ENCODE peak calls at places on chromosomes 5 and 9, in seven cellular contexts. V is left ventricle myocardium inferior; O is heart right ventricle; H is CD8-positive, alpha-beta memory T cell; J is adrenal gland; C is CD4-positive, alpha-beta T cell; B is ovary. S is an unnamed sample. For H3K27me3, the result is how much of the 10 kb centered on the place peaks cover.

GRCh38 chr5:168991991-168992390 is 308.9 kb downstream of the SLIT3 start:
- DNase-seq in O (no peak), B (no peak), J (peak), H (no peak), V (no peak), C (no peak), S (no peak)

GRCh38 chr5:113336975-113337374 is 97.8 kb downstream of the TSSK1B start:
- DNase-seq in C (no peak), O (peak), J (peak), V (no peak), B (no peak), H (no peak), S (no peak)

GRCh38 chr5:73796164-73797141 is 170.5 kb downstream of the ARHGEF28 start:
- DNase-seq in V (peak), J (peak), C (no peak), B (peak), O (peak), H (no peak), S (peak)

GRCh38 chr9:124286292-124286931 is 28.7 kb downstream of the NEK6 start:
- DNase-seq in H (no peak), O (no peak), C (no peak), J (no peak), B (peak), V (no peak), S (peak)

GRCh38 chr9:107710552-107710951 is 221.0 kb upstream of the KLF4 start:
- DNase-seq in J (no peak), H (no peak), B (no peak), C (no peak), V (no peak), O (no peak), S (no peak)

GRCh38 chr9:27179245-27179870 is 70.3 kb downstream of the TEK start:
- DNase-seq in V (no peak), B (no peak), J (no peak), C (no peak), H (no peak), O (no peak), S (no peak)

GRCh38 chr5:79621056-79621455 is 8.8 kb downstream of the TENT2 start:
- DNase-seq in H (no peak), V (no peak), O (no peak), J (no peak), B (no peak), C (no peak), S (peak)

GRCh38 chr5:171852255-171852681 is 66.7 kb downstream of the SMIM23 start:
- DNase-seq in J (no peak), B (no peak), C (no peak), H (no peak), O (no peak), V (no peak), S (no peak)

GRCh38 chr5:322942-323879 is 1.7 kb downstream of the AHRR start:
- DNase-seq in C (no peak), V (no peak), J (no peak), B (no peak), O (no peak), H (no peak), S (no peak)

GRCh38 chr5:154205441-154206117 is 15.0 kb downstream of the GALNT10 start:
- DNase-seq in O (no peak), V (no peak), J (no peak), H (no peak), C (no peak), B (no peak), S (no peak)

GRCh38 chr9:94801242-94801641 is 74.7 kb downstream of the AOPEP start:
- DNase-seq in V (no peak), C (no peak), H (no peak), J (peak), B (no peak), O (no peak), S (no peak)

GRCh38 chr5:179208706-179209358 is 136.4 kb downstream of the ADAMTS2 start:
- DNase-seq in V (no peak), O (no peak), C (no peak), B (no peak), J (no peak), H (no peak), S (no peak)

GRCh38 chr9:136011703-136012496 is 50.7 kb upstream of the UBAC1 start:
- DNase-seq in C (no peak), B (peak), H (no peak), O (peak), V (peak), J (peak), S (no peak)

GRCh38 chr5:10581867-10582511 is 18.1 kb downstream of the ANKRD33B start:
- DNase-seq in C (no peak), O (no peak), B (no peak), J (no peak), V (no peak), H (no peak), S (no peak)

DNA sequence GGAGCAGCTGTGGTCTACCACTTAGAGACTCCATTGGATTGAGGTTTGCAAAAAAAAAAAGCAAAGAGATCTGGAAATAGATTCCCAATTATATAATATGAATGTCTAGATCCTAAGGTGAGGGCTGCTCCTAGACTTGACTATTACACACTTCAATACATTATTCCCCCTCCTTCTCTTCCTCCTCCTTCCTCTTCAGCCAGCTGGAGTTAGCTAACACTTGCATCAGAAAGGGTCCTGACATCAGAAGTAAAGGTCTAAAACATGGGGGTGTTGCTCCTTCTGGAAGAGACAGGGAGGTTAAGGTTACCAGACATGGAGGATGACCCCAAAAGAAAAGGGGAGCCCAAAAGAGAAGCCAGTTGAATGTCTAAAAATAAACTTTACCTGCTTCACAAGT is 12.9 kb upstream of the NR3C1 start:
- DNase-seq in J (no peak), V (no peak), C (no peak), B (no peak), H (no peak), O (no peak), S (no peak)
- H3K27me3 ChIP-seq in J (under half), V (under half), C (under half), B (under half), H (under half), O (under half), S (under half)

GRCh38 chr9:126631254-126631653 is 17.5 kb downstream of the LMX1B start:
- DNase-seq in C (no peak), J (no peak), B (no peak), O (no peak), V (no peak), H (no peak), S (no peak)
- H3K27me3 ChIP-seq in C (half or more), J (half or more), B (under half), O (half or more), V (half or more), H (under half), S (half or more)

GRCh38 chr5:1654786-1655495 is 131.2 kb upstream of the LPCAT1 start:
- DNase-seq in J (no peak), H (no peak), O (no peak), B (peak), C (no peak), V (peak), S (no peak)
- H3K27me3 ChIP-seq in J (under half), H (under half), O (half or more), B (under half), C (under half), V (half or more), S (under half)

DNA sequence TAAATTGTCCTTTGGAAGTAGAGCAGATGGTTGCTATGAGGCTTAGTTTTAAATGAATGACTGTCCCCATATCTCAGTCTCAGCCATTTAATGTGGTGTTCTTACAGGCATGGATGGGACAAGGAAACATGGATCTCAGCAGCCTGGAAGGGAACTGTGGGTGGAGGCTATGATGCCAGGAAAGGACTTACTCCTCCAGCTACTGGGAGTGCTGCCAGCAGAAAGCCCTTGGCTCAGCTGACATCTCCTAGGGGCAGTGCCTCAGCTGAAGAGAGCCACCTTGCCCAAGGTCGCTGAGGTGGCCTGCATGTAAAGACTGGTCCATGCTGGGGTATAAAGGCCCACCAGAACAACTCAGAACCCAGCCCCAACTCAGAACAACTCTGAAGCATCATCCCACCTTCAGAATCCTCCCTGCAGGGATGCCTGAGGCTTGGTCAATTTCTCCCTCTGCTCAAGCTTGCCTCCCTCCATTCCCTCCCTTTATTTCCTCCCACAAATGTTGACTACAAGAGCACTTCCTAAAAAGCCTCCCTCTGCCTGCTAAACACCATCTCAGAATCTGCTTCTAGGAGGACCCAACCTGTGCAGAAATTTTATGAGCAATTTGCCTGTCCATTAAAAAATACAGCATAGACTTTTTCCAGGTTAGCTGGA is 1.8 kb upstream of the PDE8B start:
- DNase-seq in C (no peak), J (no peak), H (no peak), V (peak), O (peak), B (no peak), S (no peak)
- H3K27me3 ChIP-seq in C (under half), J (under half), H (under half), V (half or more), O (half or more), B (under half), S (half or more)

GRCh38 chr9:113636693-113637092 is 173.2 kb downstream of the RGS3 start:
- DNase-seq in V (no peak), B (no peak), J (peak), O (no peak), C (no peak), H (no peak), S (no peak)
- H3K27me3 ChIP-seq in V (under half), B (under half), J (under half), O (under half), C (under half), H (under half), S (under half)

GRCh38 chr5:159071382-159071781 is 28.3 kb downstream of the EBF1 start:
- DNase-seq in C (no peak), B (no peak), O (no peak), V (no peak), J (no peak), H (no peak), S (no peak)

GRCh38 chr5:159067201-159067600 is 32.5 kb downstream of the EBF1 start:
- DNase-seq in B (no peak), C (no peak), V (no peak), J (no peak), H (no peak), O (no peak), S (no peak)

GRCh38 chr5:159073030-159073429 is 26.7 kb downstream of the EBF1 start:
- DNase-seq in O (no peak), B (no peak), V (no peak), H (no peak), J (no peak), C (no peak), S (no peak)
- H3K27me3 ChIP-seq in O (under half), B (under half), V (under half), H (under half), J (under half), C (under half), S (under half)

GRCh38 chr5:50745221-50745620 is 78.8 kb downstream of the PARP8 start:
- DNase-seq in O (no peak), B (no peak), C (no peak), H (no peak), V (no peak), J (no peak), S (no peak)
- H3K27me3 ChIP-seq in O (under half), B (under half), C (under half), H (under half), V (under half), J (under half), S (under half)

GRCh38 chr5:17737087-17737486 is 102.8 kb downstream of the TAF11L14 start:
- DNase-seq in O (no peak), V (no peak), H (no peak), B (no peak), J (no peak), C (no peak), S (no peak)

GRCh38 chr5:17732351-17732923 is 98.2 kb downstream of the TAF11L14 start:
- DNase-seq in C (no peak), V (no peak), B (no peak), O (no peak), J (no peak), H (no peak), S (no peak)

GRCh38 chr5:17738461-17738860 is 104.2 kb downstream of the TAF11L14 start:
- DNase-seq in C (no peak), H (no peak), O (no peak), V (no peak), J (no peak), B (no peak), S (no peak)

GRCh38 chr5:17735771-17736170 is 101.5 kb downstream of the TAF11L14 start:
- DNase-seq in C (no peak), B (no peak), H (no peak), J (no peak), O (no peak), V (no peak), S (no peak)
- H3K27me3 ChIP-seq in C (under half), B (under half), H (under half), J (under half), O (under half), V (under half), S (under half)

S was measured in AG04450.